ENCODE peak calls at places on chromosome 11, in ten cellular contexts. M is ovary, K is body of pancreas, Q is IMR-90, G is A549, F is transverse colon, J is spleen, Y is adrenal gland, H is right lobe of liver, C is Peyer's patch. N is an unnamed sample. For H3K4me1, the result is how much of the 10 kb centered on the place peaks cover.

GRCh38 chr11:113579292-113579940 is 104.2 kb upstream of the DRD2 start:
- DNase-seq in F (no peak), M (no peak), K (no peak), Y (no peak), Q (no peak), C (no peak), J (no peak), H (no peak), G (no peak), N (no peak)

GRCh38 chr11:74647404-74647803 is 55.0 kb downstream of the POLD3 start:
- DNase-seq in G (no peak), C (no peak), H (no peak), Y (no peak), F (no peak), Q (peak), K (no peak), J (no peak), M (no peak), N (no peak)

GRCh38 chr11:35751664-35752061 is 89.1 kb downstream of the TRIM44 start:
- DNase-seq in H (no peak), Y (no peak), G (no peak), F (no peak), C (no peak), J (no peak), K (no peak), Q (no peak), M (no peak), N (no peak)

GRCh38 chr11:17490232-17490631 is 13.6 kb upstream of the ABCC8 start:
- DNase-seq in Q (no peak), K (no peak), H (no peak), G (no peak), J (no peak), Y (no peak), M (no peak), F (no peak), C (no peak), N (no peak)

GRCh38 chr11:112085822-112086421 is 634 bp downstream of the TIMM8B start:
- DNase-seq in J (peak), K (peak), G (peak), H (no peak), Y (peak), F (peak), M (no peak), C (no peak), Q (peak), N (no peak)

GRCh38 chr11:92501346-92501745 is 276.7 kb downstream of the FAT3 start:
- DNase-seq in F (no peak), Y (no peak), Q (no peak), H (no peak), C (no peak), K (no peak), M (no peak), G (no peak), J (no peak), N (no peak)

GRCh38 chr11:12330491-12331231 is 46.7 kb upstream of the PARVA start:
- DNase-seq in M (no peak), Q (peak), C (no peak), H (no peak), F (no peak), J (no peak), Y (no peak), G (no peak), K (no peak), N (no peak)

GRCh38 chr11:34157163-34157562 is 51.7 kb downstream of the NAT10 start:
- DNase-seq in G (no peak), F (no peak), C (no peak), K (no peak), M (peak), H (peak), Y (peak), Q (no peak), J (no peak), N (no peak)

GRCh38 chr11:68181719-68182451 is 31.2 kb downstream of the KMT5B start:
- DNase-seq in M (no peak), Q (peak), C (no peak), G (no peak), Y (no peak), J (no peak), F (no peak), H (no peak), K (no peak), N (no peak)
- H3K4me1 ChIP-seq in M (under half), Q (under half), C (under half), G (under half), Y (under half), J (under half), F (under half), H (under half), K (under half), N (under half)

DNA sequence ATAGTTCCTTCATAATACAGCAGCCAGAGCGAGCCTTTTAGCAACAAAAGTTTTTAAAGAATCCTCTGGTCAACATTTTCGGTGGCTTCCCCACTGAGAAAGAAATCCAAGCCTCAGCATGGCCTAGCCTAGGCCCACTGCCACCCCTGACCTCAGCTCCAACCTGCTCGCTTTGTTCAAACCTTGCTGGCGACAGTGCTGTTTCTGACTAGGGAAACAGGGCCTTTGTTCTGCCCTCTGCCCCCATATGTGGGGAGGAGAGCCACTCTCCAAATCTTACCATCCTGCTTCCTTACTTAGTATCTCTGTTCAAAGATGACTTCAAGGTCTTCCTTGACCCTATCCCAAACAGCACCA is 95.8 kb downstream of the CCDC83 start:
- DNase-seq in H (no peak), C (no peak), J (no peak), K (no peak), G (no peak), F (no peak), Y (no peak), Q (no peak), M (no peak), N (no peak)
- TF ChIP-seq POLR2A in H (no peak), C (no peak), J (no peak), K (no peak), G (no peak), F (no peak), Y (no peak), Q (no peak), M (no peak), N (no peak)

GRCh38 chr11:61917357-61918109 is at the start of gene RAB3IL1:
- DNase-seq in Y (peak), Q (no peak), C (peak), G (peak), M (peak), F (peak), J (peak), K (no peak), H (peak), N (peak)

GRCh38 chr11:61921446-61921845 is 4.1 kb upstream of the RAB3IL1 start:
- DNase-seq in C (no peak), H (no peak), J (no peak), Q (no peak), F (no peak), M (peak), Y (no peak), G (no peak), K (no peak), N (no peak)

GRCh38 chr11:61918251-61919112 is 1.1 kb upstream of the RAB3IL1 start:
- DNase-seq in M (peak), Q (no peak), Y (no peak), H (peak), F (no peak), C (no peak), K (no peak), G (no peak), J (no peak), N (no peak)

GRCh38 chr11:61919113-61919840 is 1.9 kb upstream of the RAB3IL1 start:
- DNase-seq in M (peak), G (no peak), C (no peak), J (peak), Q (no peak), Y (no peak), K (no peak), F (no peak), H (no peak), N (no peak)

GRCh38 chr11:61919841-61920631 is 2.7 kb upstream of the RAB3IL1 start:
- DNase-seq in J (peak), K (no peak), Q (no peak), G (peak), Y (no peak), H (no peak), F (no peak), C (peak), M (peak), N (no peak)
- H3K4me1 ChIP-seq in J (half or more), K (under half), Q (under half), G (under half), Y (under half), H (under half), F (under half), C (under half), M (under half), N (half or more)

GRCh38 chr11:62621027-62621566 is 689 bp downstream of the B3GAT3 start:
- DNase-seq in M (no peak), K (no peak), F (no peak), H (no peak), Q (no peak), Y (no peak), C (no peak), G (no peak), J (no peak), N (no peak)

GRCh38 chr11:62622476-62622875 is 690 bp upstream of the B3GAT3 start:
- DNase-seq in M (no peak), C (no peak), F (no peak), Y (no peak), H (no peak), Q (no peak), K (no peak), G (no peak), J (no peak), N (no peak)

GRCh38 chr11:62627718-62628117 is 5.9 kb upstream of the B3GAT3 start:
- DNase-seq in Q (no peak), J (no peak), G (peak), K (no peak), M (no peak), Y (no peak), F (no peak), H (no peak), C (no peak), N (no peak)

DNA sequence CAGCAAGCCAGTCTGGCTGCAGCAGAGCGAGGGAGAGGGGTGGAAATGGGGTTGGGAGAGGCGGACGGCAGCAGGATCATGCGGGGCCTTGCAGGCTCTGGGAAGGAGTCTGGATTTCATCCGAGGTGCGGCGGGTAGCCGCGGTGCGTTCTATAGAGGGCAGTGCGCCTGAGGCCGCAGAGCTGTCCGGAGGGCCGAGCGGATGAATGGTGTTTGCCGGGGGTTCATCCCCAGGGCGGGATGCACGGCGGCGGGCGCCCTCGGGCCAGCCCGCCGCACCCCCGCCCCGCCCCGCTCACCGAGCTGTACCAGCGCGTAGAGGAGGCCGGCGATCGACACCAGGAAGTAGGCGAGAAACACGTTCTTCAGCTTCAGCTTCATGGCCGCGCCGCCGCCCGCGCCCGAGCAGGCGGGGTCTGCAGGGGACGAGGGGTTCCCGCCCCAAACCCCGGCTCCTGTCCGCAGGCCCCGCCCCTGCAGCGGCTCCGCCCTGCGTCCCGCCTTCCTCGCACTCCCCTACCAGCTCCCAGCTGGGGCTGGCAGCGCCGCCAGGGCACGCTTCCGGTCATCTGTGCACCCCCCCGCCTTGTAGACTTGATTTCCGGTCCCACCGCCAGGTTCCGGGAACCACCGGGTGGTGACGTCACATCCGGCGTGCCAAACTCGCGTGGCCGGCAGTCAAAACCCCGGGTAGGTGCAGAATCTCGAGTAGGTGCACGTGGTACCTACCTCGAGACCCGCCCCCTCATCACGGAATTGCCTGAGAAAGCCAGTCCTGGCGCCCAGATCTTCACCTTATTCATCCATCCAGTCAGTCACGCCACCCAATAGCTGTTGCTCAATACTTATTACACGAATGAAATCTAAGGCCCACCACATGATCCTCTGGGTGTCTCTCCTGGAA is at the start of gene B3GAT3:
- DNase-seq in G (peak), J (peak), M (peak), K (peak), Q (peak), H (peak), F (peak), C (peak), Y (peak), N (peak)
- TF ChIP-seq POLR2A in G (peak), J (no peak), M (peak), K (peak), Q (peak), H (peak), F (peak), C (peak), Y (peak), N (no peak)